ENCODE peak calls at places on chromosomes 4 and X, in nine cellular contexts. A is ascending aorta; G is stimulated activated CD4-positive, alpha-beta T cell treated with anti-CD3 and anti-CD28 coated beads, Interleukin-1b, Interleukin-23, amount 100 ng/mL, for 4 hours; L is COR-L47; O is prostate gland; Q is RCC 7860; U is retina; W is transverse colon; J is NCI-H1105. R is an unnamed sample.

GRCh38 chr4:6188687-6189305 is 11.6 kb downstream of the JAKMIP1 start:
- DNase-seq in A (no peak), G (no peak), L (no peak), O (no peak), Q (no peak), U (no peak), W (no peak), J (no peak), R (no peak)

GRCh38 chr4:26746742-26747351 is 113.8 kb upstream of the STIM2 start:
- DNase-seq in A (no peak), G (no peak), L (no peak), O (no peak), Q (no peak), U (no peak), W (no peak), J (no peak), R (no peak)

GRCh38 chrX:39212456-39212855 is 411.2 kb downstream of the MID1IP1 start:
- DNase-seq in A (no peak), G (peak), L (no peak), O (no peak), Q (no peak), U (no peak), W (no peak), J (no peak), R (no peak)

GRCh38 chrX:150871341-150871811 is 27.1 kb downstream of the CD99L2 start:
- DNase-seq in A (no peak), G (no peak), L (no peak), O (no peak), Q (no peak), U (no peak), W (no peak), J (no peak), R (no peak)

GRCh38 chrX:120549483-120550452 is 11.0 kb downstream of the CUL4B start:
- DNase-seq in A (no peak), G (no peak), L (no peak), O (no peak), Q (peak), U (no peak), W (no peak), J (no peak), R (no peak)

GRCh38 chr4:147723316-147723715 is 8.6 kb upstream of the ARHGAP10 start:
- DNase-seq in A (peak), G (no peak), L (no peak), O (no peak), Q (no peak), U (no peak), W (no peak), J (no peak), R (no peak)

GRCh38 chr4:106273831-106274230 is 42.2 kb downstream of the TBCK start:
- DNase-seq in A (no peak), G (no peak), L (no peak), O (no peak), Q (no peak), U (no peak), W (no peak), J (no peak), R (no peak)

GRCh38 chr4:25313194-25313895 is 771 bp downstream of the ZCCHC4 start:
- DNase-seq in A (no peak), G (no peak), L (no peak), O (no peak), Q (no peak), U (no peak), W (no peak), J (no peak), R (no peak)

GRCh38 chrX:130395341-130395740 is 6.4 kb upstream of the RBMX2 start:
- DNase-seq in A (no peak), G (no peak), L (no peak), O (no peak), Q (no peak), U (no peak), W (no peak), J (no peak), R (no peak)

GRCh38 chr4:80471701-80472100 is 136.2 kb downstream of the CFAP299 start:
- DNase-seq in A (no peak), G (no peak), L (peak), O (peak), Q (no peak), U (no peak), W (peak), J (peak), R (peak)

GRCh38 chr4:76804060-76804459 is 93.9 kb downstream of the SOWAHB start:
- DNase-seq in A (no peak), G (no peak), L (no peak), O (no peak), Q (no peak), U (no peak), W (no peak), J (no peak), R (no peak)

GRCh38 chr4:22389240-22389871 is 126.5 kb downstream of the ADGRA3 start:
- DNase-seq in A (no peak), G (no peak), L (peak), O (peak), Q (peak), U (peak), W (peak), J (peak), R (peak)

GRCh38 chr4:98482847-98483806 is 175.3 kb downstream of the TSPAN5 start:
- DNase-seq in A (no peak), G (peak), L (no peak), O (no peak), Q (peak), U (no peak), W (no peak), J (no peak), R (no peak)

GRCh38 chr4:6472008-6472386 is 417 bp downstream of the PPP2R2C start:
- DNase-seq in A (peak), G (no peak), L (no peak), O (no peak), Q (no peak), U (no peak), W (no peak), J (no peak), R (no peak)

GRCh38 chr4:51831133-51831532 is 11.8 kb upstream of the DCUN1D4 start:
- DNase-seq in A (peak), G (peak), L (peak), O (peak), Q (no peak), U (peak), W (peak), J (peak), R (peak)

GRCh38 chr4:138659640-138660325 is 355.8 kb upstream of the NOCT start:
- DNase-seq in A (no peak), G (no peak), L (no peak), O (no peak), Q (peak), U (peak), W (no peak), J (no peak), R (no peak)

GRCh38 chr4:8269535-8270417 is at the start of gene HTRA3:
- DNase-seq in A (no peak), G (no peak), L (peak), O (no peak), Q (no peak), U (peak), W (peak), J (no peak), R (no peak)

GRCh38 chr4:52780206-52780605 is 29.0 kb upstream of the ERVMER34-1 start:
- DNase-seq in A (no peak), G (no peak), L (no peak), O (peak), Q (no peak), U (no peak), W (no peak), J (no peak), R (no peak)

GRCh38 chrX:31459361-31459760 is 387.5 kb upstream of the FTHL17 start:
- DNase-seq in A (no peak), G (no peak), L (no peak), O (no peak), Q (no peak), U (no peak), W (no peak), J (no peak), R (no peak)

GRCh38 chr4:91256043-91256442 is 1047.7 kb upstream of the GRID2 start:
- DNase-seq in A (no peak), G (no peak), L (no peak), O (no peak), Q (peak), U (no peak), W (no peak), J (no peak), R (no peak)

GRCh38 chr4:8591626-8592365 is 769 bp upstream of the CPZ start:
- DNase-seq in A (no peak), G (no peak), L (no peak), O (no peak), Q (no peak), U (no peak), W (no peak), J (no peak), R (no peak)

GRCh38 chr4:121728066-121728465 is 31.3 kb upstream of the ANXA5 start:
- DNase-seq in A (no peak), G (no peak), L (no peak), O (no peak), Q (peak), U (no peak), W (no peak), J (no peak), R (no peak)

GRCh38 chrX:102995316-102995715 is 58.2 kb downstream of the RAB40AL start:
- DNase-seq in A (no peak), G (no peak), L (no peak), O (no peak), Q (no peak), U (no peak), W (no peak), J (no peak), R (no peak)

GRCh38 chrX:110402091-110402854 is 43.6 kb downstream of the RTL9 start:
- DNase-seq in A (no peak), G (no peak), L (no peak), O (no peak), Q (no peak), U (no peak), W (no peak), J (no peak), R (no peak)

GRCh38 chrX:69216911-69217310 is 51.7 kb upstream of the PJA1 start:
- DNase-seq in A (no peak), G (no peak), L (no peak), O (peak), Q (no peak), U (no peak), W (no peak), J (no peak), R (no peak)

GRCh38 chr4:182876427-182876826 is 40.8 kb downstream of the DCTD start:
- DNase-seq in A (peak), G (no peak), L (no peak), O (no peak), Q (no peak), U (no peak), W (no peak), J (no peak), R (no peak)

GRCh38 chr4:13956947-13957346 is 329.4 kb upstream of the BOD1L1 start:
- DNase-seq in A (no peak), G (no peak), L (no peak), O (no peak), Q (no peak), U (no peak), W (no peak), J (no peak), R (no peak)

GRCh38 chr4:153564630-153565525 is 98.7 kb downstream of the TMEM131L start:
- DNase-seq in A (no peak), G (no peak), L (peak), O (no peak), Q (peak), U (peak), W (no peak), J (no peak), R (no peak)

GRCh38 chr4:7375427-7375826 is 59.3 kb downstream of the PSAPL1 start:
- DNase-seq in A (no peak), G (no peak), L (no peak), O (no peak), Q (no peak), U (no peak), W (no peak), J (no peak), R (no peak)

GRCh38 chr4:115918149-115918548 is 804.7 kb upstream of the NDST4 start:
- DNase-seq in A (no peak), G (no peak), L (no peak), O (no peak), Q (no peak), U (no peak), W (no peak), J (no peak), R (no peak)

GRCh38 chr4:41693629-41694028 is 54.9 kb downstream of the PHOX2B start:
- DNase-seq in A (no peak), G (no peak), L (peak), O (no peak), Q (peak), U (peak), W (no peak), J (peak), R (no peak)

GRCh38 chr4:11355224-11355623 is 73.5 kb downstream of the HS3ST1 start:
- DNase-seq in A (no peak), G (no peak), L (no peak), O (no peak), Q (no peak), U (no peak), W (no peak), J (no peak), R (no peak)

GRCh38 chr4:140046037-140046436 is 107.9 kb downstream of the MAML3 start:
- DNase-seq in A (no peak), G (no peak), L (no peak), O (no peak), Q (no peak), U (no peak), W (no peak), J (no peak), R (no peak)

GRCh38 chr4:115944146-115944905 is 830.9 kb upstream of the NDST4 start:
- DNase-seq in A (no peak), G (no peak), L (no peak), O (no peak), Q (no peak), U (no peak), W (no peak), J (no peak), R (no peak)

GRCh38 chrX:129785160-129785947 is 5.6 kb downstream of the SASH3 start:
- DNase-seq in A (peak), G (no peak), L (no peak), O (no peak), Q (no peak), U (no peak), W (no peak), J (no peak), R (no peak)

GRCh38 chr4:154927126-154927525 is 146.1 kb downstream of the RBM46 start:
- DNase-seq in A (no peak), G (no peak), L (no peak), O (no peak), Q (no peak), U (no peak), W (no peak), J (no peak), R (no peak)